ENCODE peak calls at places on chromosome 12, in eight cellular contexts. N is stimulated activated CD4-positive, alpha-beta T cell treated with anti-CD3 and anti-CD28 coated beads, Interleukin-15, amount 100 ng/mL, for 24 hours; I is fibroblast of lung; Q is body of pancreas; O is activated naive CD4-positive, alpha-beta T cell treated with anti-CD3 and anti-CD28 coated beads, Interleukin-2, amount 10 ng/mL, durations not matched to agents 7 days and 5 days; L is mesenchymal stem cell; S is kidney tubule cell; W is left cardiac atrium. M is an unnamed sample.

GRCh38 chr12:62190921-62191746 is 69.1 kb upstream of the USP15 start:
- DNase-seq in N (peak; percentile 35), I (no peak), Q (no peak), O (peak; percentile 40), L (no peak), S (peak; percentile 6), W (no peak), M (peak; percentile 22)

GRCh38 chr12:122558721-122559641 is 31.9 kb downstream of the KNTC1 start:
- DNase-seq in N (no peak), I (no peak), Q (no peak), O (no peak), L (no peak), S (no peak), W (no peak), M (no peak)

GRCh38 chr12:98453070-98453469 is 62.3 kb upstream of the TMPO start:
- DNase-seq in N (peak; percentile 40), I (no peak), Q (no peak), O (no peak), L (no peak), S (no peak), W (no peak), M (no peak)

GRCh38 chr12:41795910-41796309 is 348.8 kb downstream of the GXYLT1 start:
- DNase-seq in N (no peak), I (no peak), Q (no peak), O (no peak), L (no peak), S (no peak), W (no peak), M (no peak)

GRCh38 chr12:80838708-80839107 is 99.0 kb downstream of the LIN7A start:
- DNase-seq in N (no peak), I (no peak), Q (no peak), O (no peak), L (no peak), S (no peak), W (no peak), M (no peak)

GRCh38 chr12:47079894-47080724 is at the start of gene AMIGO2:
- DNase-seq in N (peak; percentile 55), I (peak; percentile 61), Q (peak; percentile 46), O (peak; percentile 57), L (peak; percentile 77), S (peak; percentile 84), W (peak; percentile 81), M (peak; percentile 74)

GRCh38 chr12:67441736-67442346 is 172.7 kb downstream of the CAND1 start:
- DNase-seq in N (peak; percentile 87), I (peak; percentile 81), Q (peak; percentile 90), O (peak; percentile 90), L (peak; percentile 76), S (peak; percentile 86), W (peak; percentile 89), M (peak; percentile 79)

GRCh38 chr12:5516781-5517180 is 84.9 kb downstream of the NTF3 start:
- DNase-seq in N (no peak), I (no peak), Q (no peak), O (no peak), L (no peak), S (no peak), W (no peak), M (no peak)

GRCh38 chr12:103852498-103852992 is 11.5 kb upstream of the NT5DC3 start:
- DNase-seq in N (no peak), I (no peak), Q (peak; percentile 52), O (no peak), L (peak; percentile 84), S (peak; percentile 21), W (no peak), M (no peak)

GRCh38 chr12:126936181-126936851 is 1330.7 kb upstream of the TMEM132C start:
- DNase-seq in N (no peak), I (no peak), Q (peak; percentile 64), O (no peak), L (no peak), S (peak; percentile 74), W (peak; percentile 68), M (no peak)

GRCh38 chr12:28507055-28507454 is 316.8 kb downstream of the CCDC91 start:
- DNase-seq in N (no peak), I (peak; percentile 12), Q (no peak), O (no peak), L (no peak), S (no peak), W (no peak), M (peak; percentile 51)

GRCh38 chr12:2959508-2960431 is 573 bp downstream of the TEAD4 start:
- DNase-seq in N (peak; percentile 53), I (peak; percentile 62), Q (peak; percentile 62), O (peak; percentile 23), L (peak; percentile 80), S (peak; percentile 79), W (peak; percentile 80), M (peak; percentile 70)

GRCh38 chr12:91923864-91924263 is 221.8 kb downstream of the BTG1 start:
- DNase-seq in N (no peak), I (no peak), Q (no peak), O (no peak), L (no peak), S (no peak), W (peak; percentile 21), M (no peak)

GRCh38 chr12:93440043-93440835 is 1.5 kb downstream of the UBE2N start:
- DNase-seq in N (no peak), I (peak; percentile 24), Q (no peak), O (no peak), L (peak; percentile 36), S (peak; percentile 18), W (no peak), M (no peak)

GRCh38 chr12:8692573-8692972 is 5.2 kb upstream of the RIMKLB start:
- DNase-seq in N (no peak), I (peak; percentile 66), Q (peak; percentile 10), O (no peak), L (peak; percentile 50), S (peak; percentile 51), W (peak; percentile 33), M (peak; percentile 33)

GRCh38 chr12:82651489-82651888 is 35.2 kb upstream of the TMTC2 start:
- DNase-seq in N (no peak), I (no peak), Q (no peak), O (no peak), L (no peak), S (peak; percentile 72), W (no peak), M (no peak)

GRCh38 chr12:79255326-79255725 is 390.8 kb downstream of the SYT1 start:
- DNase-seq in N (no peak), I (peak; percentile 79), Q (no peak), O (no peak), L (no peak), S (no peak), W (no peak), M (peak; percentile 6)

GRCh38 chr12:56637621-56638020 is 7.5 kb upstream of the BAZ2A start:
- DNase-seq in N (no peak), I (no peak), Q (no peak), O (no peak), L (no peak), S (no peak), W (no peak), M (no peak)

GRCh38 chr12:131434208-131435125 is 276.4 kb upstream of the SFSWAP start:
- DNase-seq in N (no peak), I (no peak), Q (no peak), O (no peak), L (no peak), S (no peak), W (no peak), M (no peak)

GRCh38 chr12:85714425-85714824 is 121.8 kb downstream of the RASSF9 start:
- DNase-seq in N (no peak), I (no peak), Q (no peak), O (no peak), L (no peak), S (no peak), W (no peak), M (no peak)

GRCh38 chr12:91769736-91770135 is 375.9 kb downstream of the BTG1 start:
- DNase-seq in N (no peak), I (no peak), Q (no peak), O (no peak), L (no peak), S (no peak), W (no peak), M (no peak)